ENCODE peak calls at places on chromosome 17, in four cellular contexts. I, G, R and O are unnamed samples.

GRCh38 chr17:40705567-40705966 is 2.0 kb upstream of the KRT24 start:
- DNase-seq in I (no peak), R (no peak), G (no peak), O (no peak)

GRCh38 chr17:71117461-71117860 is 948.1 kb downstream of the KCNJ2 start:
- DNase-seq in G (no peak), I (no peak), R (no peak), O (no peak)

GRCh38 chr17:65688307-65688706 is 126.9 kb upstream of the AXIN2 start:
- DNase-seq in I (no peak), R (no peak), G (no peak), O (no peak)

GRCh38 chr17:1559047-1559742 is 3.4 kb downstream of the PITPNA start:
- DNase-seq in I (no peak), G (no peak), R (no peak), O (no peak)

GRCh38 chr17:70674061-70674460 is 504.7 kb downstream of the KCNJ2 start:
- DNase-seq in R (no peak), G (no peak), I (no peak), O (no peak)

GRCh38 chr17:38598536-38598935 is 7.2 kb downstream of the SRCIN1 start:
- DNase-seq in R (no peak), G (peak; percentile 29), I (peak; percentile 84), O (peak; percentile 55)

GRCh38 chr17:41211845-41212466 is 14.5 kb upstream of the KRTAP9-2 start:
- DNase-seq in G (no peak), I (no peak), R (peak; percentile 3), O (no peak)

GRCh38 chr17:76723812-76724211 is 2.6 kb downstream of the JMJD6 start:
- DNase-seq in G (no peak), I (no peak), R (no peak), O (no peak)

GRCh38 chr17:13265306-13265705 is 247.5 kb upstream of the ELAC2 start:
- DNase-seq in R (no peak), G (no peak), I (no peak), O (no peak)

GRCh38 chr17:8877984-8878383 is 10.5 kb upstream of the PIK3R6 start:
- DNase-seq in R (no peak), G (no peak), I (no peak), O (no peak)

GRCh38 chr17:63537991-63538692 is 12.1 kb upstream of the DCAF7 start:
- DNase-seq in G (no peak), R (no peak), I (peak; percentile 56), O (no peak)

GRCh38 chr17:17940451-17940911 is 31.7 kb downstream of the TOM1L2 start:
- DNase-seq in R (no peak), G (no peak), I (no peak), O (no peak)

GRCh38 chr17:66829386-66829864 is 5.5 kb upstream of the CACNG5 start:
- DNase-seq in R (no peak), G (peak; percentile 64), I (peak; percentile 89), O (peak; percentile 45)

GRCh38 chr17:4733073-4733531 is 1.9 kb downstream of the MED11 start:
- DNase-seq in G (no peak), R (peak; percentile 83), I (no peak), O (no peak)

GRCh38 chr17:82055023-82055964 is 3.6 kb downstream of the GPS1 start:
- DNase-seq in R (no peak), G (peak; percentile 6), I (no peak), O (no peak)

GRCh38 chr17:77107506-77108433 is 33.0 kb upstream of the SEC14L1 start:
- DNase-seq in R (no peak), I (no peak), G (no peak), O (no peak)

GRCh38 chr17:1541367-1541904 is 21.2 kb downstream of the PITPNA start:
- DNase-seq in R (no peak), I (no peak), G (no peak), O (no peak)

GRCh38 chr17:7293821-7294613 is 422 bp downstream of the YBX2 start:
- DNase-seq in I (peak; percentile 52), G (no peak), R (no peak), O (no peak)

GRCh38 chr17:82917656-82918345 is 78.0 kb upstream of the ZNF750 start:
- DNase-seq in G (peak; percentile 31), I (peak; percentile 30), R (no peak), O (peak; percentile 19)

GRCh38 chr17:82090549-82091263 is 7.3 kb downstream of the FASN start:
- DNase-seq in I (no peak), R (no peak), G (no peak), O (no peak)